ENCODE peak calls at places on chromosomes 7 and 10, in nine cellular contexts. One of them, this sample, is unnamed.

GRCh38 chr10:24849537-24850299 is 102.7 kb downstream of the PRTFDC1 start:
- DNase-seq in pancreas: no peak
- DNase-seq in cardiac muscle cell: no peak
- DNase-seq in body of pancreas: peak; percentile 12
- DNase-seq in PC-3: peak; percentile 82
- DNase-seq in IMR-90: no peak
- DNase-seq in psoas muscle: no peak
- DNase-seq in lower lobe of right lung: no peak
- DNase-seq in CD8-positive, alpha-beta T cell: no peak
- DNase-seq in this sample: no peak

GRCh38 chr7:7996568-7996967 is 28.0 kb downstream of the GLCCI1 start:
- DNase-seq in body of pancreas: no peak
- DNase-seq in cardiac muscle cell: no peak
- DNase-seq in psoas muscle: no peak
- DNase-seq in pancreas: no peak
- DNase-seq in PC-3: peak; percentile 95
- DNase-seq in lower lobe of right lung: no peak
- DNase-seq in CD8-positive, alpha-beta T cell: no peak
- DNase-seq in IMR-90: peak; percentile 30
- DNase-seq in this sample: peak; percentile 66

GRCh38 chr10:88493676-88494483 is 89.2 kb downstream of the RNLS start:
- DNase-seq in PC-3: no peak
- DNase-seq in pancreas: no peak
- DNase-seq in body of pancreas: no peak
- DNase-seq in lower lobe of right lung: no peak
- DNase-seq in CD8-positive, alpha-beta T cell: no peak
- DNase-seq in psoas muscle: no peak
- DNase-seq in cardiac muscle cell: no peak
- DNase-seq in IMR-90: peak; percentile 85
- DNase-seq in this sample: no peak

GRCh38 chr7:19648791-19649190 is 60.0 kb downstream of the POLR1F start:
- DNase-seq in body of pancreas: no peak
- DNase-seq in CD8-positive, alpha-beta T cell: no peak
- DNase-seq in psoas muscle: no peak
- DNase-seq in cardiac muscle cell: peak; percentile 2
- DNase-seq in PC-3: no peak
- DNase-seq in IMR-90: no peak
- DNase-seq in pancreas: no peak
- DNase-seq in lower lobe of right lung: no peak
- DNase-seq in this sample: no peak

GRCh38 chr7:26398436-26399308 is 107.0 kb downstream of the SNX10 start:
- DNase-seq in psoas muscle: peak; percentile 73
- DNase-seq in IMR-90: peak; percentile 18
- DNase-seq in pancreas: peak; percentile 82
- DNase-seq in CD8-positive, alpha-beta T cell: no peak
- DNase-seq in body of pancreas: peak; percentile 76
- DNase-seq in cardiac muscle cell: peak; percentile 88
- DNase-seq in lower lobe of right lung: peak; percentile 88
- DNase-seq in PC-3: peak; percentile 70
- DNase-seq in this sample: peak; percentile 41

GRCh38 chr7:26348234-26348851 is 56.7 kb downstream of the SNX10 start:
- DNase-seq in cardiac muscle cell: no peak
- DNase-seq in CD8-positive, alpha-beta T cell: no peak
- DNase-seq in psoas muscle: no peak
- DNase-seq in body of pancreas: peak; percentile 80
- DNase-seq in IMR-90: no peak
- DNase-seq in lower lobe of right lung: no peak
- DNase-seq in pancreas: no peak
- DNase-seq in PC-3: no peak
- DNase-seq in this sample: no peak

GRCh38 chr10:93598157-93598556 is 2.9 kb downstream of the RBP4 start:
- DNase-seq in lower lobe of right lung: no peak
- DNase-seq in CD8-positive, alpha-beta T cell: no peak
- DNase-seq in cardiac muscle cell: no peak
- DNase-seq in pancreas: no peak
- DNase-seq in psoas muscle: no peak
- DNase-seq in PC-3: no peak
- DNase-seq in body of pancreas: no peak
- DNase-seq in IMR-90: no peak
- DNase-seq in this sample: no peak

GRCh38 chr7:100090527-100091410 is 2.0 kb downstream of the COPS6 start:
- DNase-seq in lower lobe of right lung: no peak
- DNase-seq in PC-3: peak; percentile 24
- DNase-seq in body of pancreas: no peak
- DNase-seq in IMR-90: no peak
- DNase-seq in psoas muscle: no peak
- DNase-seq in CD8-positive, alpha-beta T cell: no peak
- DNase-seq in pancreas: no peak
- DNase-seq in cardiac muscle cell: no peak
- DNase-seq in this sample: no peak

GRCh38 chr10:8063935-8064334 is 9.4 kb downstream of the GATA3 start:
- DNase-seq in pancreas: no peak
- DNase-seq in lower lobe of right lung: no peak
- DNase-seq in psoas muscle: no peak
- DNase-seq in cardiac muscle cell: no peak
- DNase-seq in body of pancreas: no peak
- DNase-seq in PC-3: no peak
- DNase-seq in CD8-positive, alpha-beta T cell: no peak
- DNase-seq in IMR-90: no peak
- DNase-seq in this sample: no peak

GRCh38 chr10:8064436-8064835 is 9.9 kb downstream of the GATA3 start:
- DNase-seq in cardiac muscle cell: no peak
- DNase-seq in psoas muscle: no peak
- DNase-seq in IMR-90: no peak
- DNase-seq in body of pancreas: no peak
- DNase-seq in lower lobe of right lung: no peak
- DNase-seq in PC-3: no peak
- DNase-seq in pancreas: no peak
- DNase-seq in CD8-positive, alpha-beta T cell: no peak
- DNase-seq in this sample: no peak

GRCh38 chr10:8065651-8066050 is 11.2 kb downstream of the GATA3 start:
- DNase-seq in CD8-positive, alpha-beta T cell: no peak
- DNase-seq in PC-3: no peak
- DNase-seq in psoas muscle: no peak
- DNase-seq in pancreas: no peak
- DNase-seq in lower lobe of right lung: no peak
- DNase-seq in IMR-90: no peak
- DNase-seq in body of pancreas: no peak
- DNase-seq in cardiac muscle cell: no peak
- DNase-seq in this sample: no peak

GRCh38 chr10:8061274-8062211 is 7.1 kb downstream of the GATA3 start:
- DNase-seq in CD8-positive, alpha-beta T cell: peak; percentile 44
- DNase-seq in PC-3: no peak
- DNase-seq in psoas muscle: no peak
- DNase-seq in pancreas: no peak
- DNase-seq in lower lobe of right lung: no peak
- DNase-seq in IMR-90: no peak
- DNase-seq in cardiac muscle cell: peak; percentile 78
- DNase-seq in body of pancreas: no peak
- DNase-seq in this sample: no peak

DNA sequence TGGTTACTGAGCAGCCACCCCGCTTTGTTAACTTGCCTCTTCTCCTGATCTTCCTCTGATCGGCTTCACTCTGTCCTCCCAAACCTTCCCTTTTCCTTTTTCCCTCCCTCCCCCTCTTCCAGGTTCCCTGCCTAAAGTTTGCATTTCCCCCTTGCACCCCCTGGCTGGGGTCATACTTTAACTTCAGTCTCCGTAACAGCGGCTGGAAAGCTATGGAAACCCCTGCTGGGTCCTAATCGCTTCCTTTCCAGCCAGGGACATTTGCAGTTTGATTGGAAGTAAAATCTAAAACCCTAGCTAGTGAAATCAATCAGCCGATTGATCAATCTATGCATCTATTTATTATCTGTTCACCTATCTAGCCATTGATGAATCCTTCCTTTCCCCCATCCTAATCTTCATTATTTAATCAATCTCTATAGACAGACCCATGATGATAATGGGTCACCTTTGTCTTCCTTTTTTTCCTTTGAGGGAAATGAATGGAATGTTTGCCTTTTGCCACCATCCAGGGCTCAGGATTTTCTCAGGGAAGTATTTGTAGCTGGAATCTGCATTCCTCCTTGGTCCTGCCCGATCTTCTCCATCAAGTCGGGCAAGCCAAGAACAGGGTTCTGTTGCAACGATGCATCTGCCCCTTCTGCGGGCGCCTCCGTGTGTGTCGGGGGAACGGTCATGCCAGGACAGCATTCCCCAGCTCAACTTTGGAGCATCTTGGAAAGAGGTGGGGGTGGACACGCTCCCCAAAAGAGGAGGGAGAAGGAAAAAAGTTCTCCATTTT is 8.8 kb downstream of the GATA3 start:
- DNase-seq in body of pancreas: no peak
- DNase-seq in lower lobe of right lung: no peak
- DNase-seq in CD8-positive, alpha-beta T cell: no peak
- DNase-seq in psoas muscle: no peak
- DNase-seq in IMR-90: no peak
- DNase-seq in PC-3: no peak
- DNase-seq in pancreas: no peak
- DNase-seq in cardiac muscle cell: no peak
- DNase-seq in this sample: no peak
- H3K36me3 ChIP-seq in body of pancreas: no peaks in the 10 kb centered on the region
- H3K36me3 ChIP-seq in lower lobe of right lung: no peaks in the 10 kb centered on the region
- H3K36me3 ChIP-seq in CD8-positive, alpha-beta T cell: peaks cover 33% of the 10 kb centered on the region
- H3K36me3 ChIP-seq in psoas muscle: no peaks in the 10 kb centered on the region
- H3K36me3 ChIP-seq in IMR-90: no peaks in the 10 kb centered on the region
- H3K36me3 ChIP-seq in PC-3: no peaks in the 10 kb centered on the region
- H3K36me3 ChIP-seq in pancreas: no peaks in the 10 kb centered on the region
- H3K36me3 ChIP-seq in cardiac muscle cell: no peaks in the 10 kb centered on the region
- H3K36me3 ChIP-seq in this sample: peaks cover 4% of the 10 kb centered on the region

GRCh38 chr7:94216944-94217461 is 177.7 kb upstream of the COL1A2 start:
- DNase-seq in cardiac muscle cell: no peak
- DNase-seq in lower lobe of right lung: no peak
- DNase-seq in PC-3: no peak
- DNase-seq in pancreas: no peak
- DNase-seq in IMR-90: peak; percentile 31
- DNase-seq in body of pancreas: no peak
- DNase-seq in psoas muscle: no peak
- DNase-seq in CD8-positive, alpha-beta T cell: no peak
- DNase-seq in this sample: no peak
- H3K36me3 ChIP-seq in cardiac muscle cell: no peaks in the 10 kb centered on the region
- H3K36me3 ChIP-seq in lower lobe of right lung: no peaks in the 10 kb centered on the region
- H3K36me3 ChIP-seq in PC-3: no peaks in the 10 kb centered on the region
- H3K36me3 ChIP-seq in pancreas: no peaks in the 10 kb centered on the region
- H3K36me3 ChIP-seq in IMR-90: no peaks in the 10 kb centered on the region
- H3K36me3 ChIP-seq in body of pancreas: no peaks in the 10 kb centered on the region
- H3K36me3 ChIP-seq in psoas muscle: no peaks in the 10 kb centered on the region
- H3K36me3 ChIP-seq in CD8-positive, alpha-beta T cell: no peaks in the 10 kb centered on the region
- H3K36me3 ChIP-seq in this sample: no peaks in the 10 kb centered on the region

GRCh38 chr7:2209961-2210323 is 22.8 kb downstream of the MAD1L1 start:
- DNase-seq in pancreas: no peak
- DNase-seq in cardiac muscle cell: no peak
- DNase-seq in body of pancreas: no peak
- DNase-seq in psoas muscle: no peak
- DNase-seq in CD8-positive, alpha-beta T cell: no peak
- DNase-seq in IMR-90: no peak
- DNase-seq in lower lobe of right lung: no peak
- DNase-seq in PC-3: no peak
- DNase-seq in this sample: no peak

GRCh38 chr7:2210551-2211258 is 22.0 kb downstream of the MAD1L1 start:
- DNase-seq in IMR-90: no peak
- DNase-seq in PC-3: no peak
- DNase-seq in body of pancreas: no peak
- DNase-seq in pancreas: peak; percentile 45
- DNase-seq in cardiac muscle cell: no peak
- DNase-seq in CD8-positive, alpha-beta T cell: no peak
- DNase-seq in lower lobe of right lung: peak; percentile 36
- DNase-seq in psoas muscle: no peak
- DNase-seq in this sample: no peak

GRCh38 chr7:2211259-2211575 is 21.5 kb downstream of the MAD1L1 start:
- DNase-seq in CD8-positive, alpha-beta T cell: no peak
- DNase-seq in PC-3: no peak
- DNase-seq in pancreas: no peak
- DNase-seq in psoas muscle: no peak
- DNase-seq in lower lobe of right lung: peak; percentile 19
- DNase-seq in IMR-90: no peak
- DNase-seq in body of pancreas: no peak
- DNase-seq in cardiac muscle cell: no peak
- DNase-seq in this sample: no peak

GRCh38 chr7:2208712-2209111 is 24.0 kb downstream of the MAD1L1 start:
- DNase-seq in IMR-90: no peak
- DNase-seq in body of pancreas: no peak
- DNase-seq in CD8-positive, alpha-beta T cell: no peak
- DNase-seq in psoas muscle: no peak
- DNase-seq in cardiac muscle cell: no peak
- DNase-seq in pancreas: peak; percentile 36
- DNase-seq in PC-3: no peak
- DNase-seq in lower lobe of right lung: peak; percentile 41
- DNase-seq in this sample: no peak

DNA sequence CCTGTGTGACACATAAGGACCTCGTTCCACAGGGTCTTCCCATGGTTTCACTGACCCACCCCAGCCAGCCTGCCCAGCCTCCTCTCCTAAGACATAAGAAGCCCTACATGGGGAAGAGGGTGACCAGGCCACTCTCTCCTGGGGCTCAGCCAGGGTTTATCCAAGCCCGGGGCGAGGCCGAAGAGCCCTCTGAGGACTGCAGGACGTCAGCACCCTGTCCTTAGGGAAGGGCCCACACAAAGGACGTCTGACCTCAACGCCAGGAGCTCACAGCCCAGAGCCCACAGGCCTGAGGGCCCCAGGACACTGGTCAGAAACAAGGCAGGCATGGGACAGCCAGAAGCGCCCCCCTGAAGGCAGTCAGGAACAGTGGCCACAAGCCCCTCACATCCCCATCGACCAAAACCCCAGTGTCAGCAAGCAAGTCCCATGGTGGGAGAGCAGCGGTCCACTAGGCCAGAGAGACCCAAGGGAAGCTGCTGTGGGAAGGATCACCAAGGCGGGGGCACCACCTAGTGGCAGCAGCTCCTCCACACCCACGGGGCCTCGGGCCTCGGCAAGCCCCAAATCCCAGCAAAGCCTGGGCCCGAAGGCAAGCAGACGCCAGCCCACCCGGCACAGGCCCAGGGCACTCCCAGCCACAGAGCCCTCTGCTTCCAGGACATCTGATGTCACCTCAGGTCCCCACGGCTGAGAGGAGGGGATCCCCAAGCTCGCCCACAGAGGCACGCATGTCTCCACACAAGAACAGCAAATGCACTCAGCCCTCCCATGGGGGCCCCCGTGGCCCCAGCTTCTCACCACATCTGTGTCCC is 23.4 kb downstream of the MAD1L1 start:
- DNase-seq in lower lobe of right lung: peak; percentile 72
- DNase-seq in pancreas: peak; percentile 71
- DNase-seq in PC-3: peak; percentile 31
- DNase-seq in body of pancreas: peak; percentile 63
- DNase-seq in CD8-positive, alpha-beta T cell: peak; percentile 22
- DNase-seq in IMR-90: peak; percentile 68
- DNase-seq in cardiac muscle cell: peak; percentile 87
- DNase-seq in psoas muscle: peak; percentile 75
- DNase-seq in this sample: peak; percentile 72
- H3K36me3 ChIP-seq in lower lobe of right lung: peaks cover 51% of the 10 kb centered on the region
- H3K36me3 ChIP-seq in pancreas: peaks cover 8% of the 10 kb centered on the region
- H3K36me3 ChIP-seq in PC-3: peaks cover 21% of the 10 kb centered on the region
- H3K36me3 ChIP-seq in body of pancreas: peaks cover 3% of the 10 kb centered on the region
- H3K36me3 ChIP-seq in CD8-positive, alpha-beta T cell: peaks cover 8% of the 10 kb centered on the region
- H3K36me3 ChIP-seq in IMR-90: peaks cover 35% of the 10 kb centered on the region
- H3K36me3 ChIP-seq in cardiac muscle cell: peaks cover 3% of the 10 kb centered on the region
- H3K36me3 ChIP-seq in psoas muscle: no peaks in the 10 kb centered on the region
- H3K36me3 ChIP-seq in this sample: peaks cover 9% of the 10 kb centered on the region

DNA sequence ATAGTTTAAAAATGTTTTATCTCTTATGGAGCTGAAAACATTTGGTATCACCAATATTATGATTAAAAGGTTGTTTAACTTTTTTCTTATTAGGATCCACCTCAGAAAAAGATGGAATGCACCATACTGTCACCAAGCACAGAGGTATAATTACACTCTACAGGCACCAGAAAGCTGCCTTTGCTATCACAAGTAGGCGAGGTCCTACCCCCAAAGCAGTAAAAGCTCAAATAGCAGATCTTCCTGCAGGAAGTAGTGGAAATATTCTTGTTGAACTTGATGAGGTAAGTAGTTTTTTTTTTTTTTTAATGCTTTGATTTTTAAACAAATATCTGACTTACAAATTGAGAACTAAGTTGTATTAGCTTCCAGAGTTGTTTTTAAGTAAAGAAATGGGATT is 68.5 kb downstream of the BTAF1 start:
- DNase-seq in cardiac muscle cell: no peak
- DNase-seq in IMR-90: no peak
- DNase-seq in CD8-positive, alpha-beta T cell: no peak
- DNase-seq in lower lobe of right lung: no peak
- DNase-seq in psoas muscle: no peak
- DNase-seq in PC-3: no peak
- DNase-seq in pancreas: no peak
- DNase-seq in body of pancreas: no peak
- DNase-seq in this sample: no peak
- H3K36me3 ChIP-seq in cardiac muscle cell: peaks cover 49% of the 10 kb centered on the region
- H3K36me3 ChIP-seq in IMR-90: peaks cover 26% of the 10 kb centered on the region
- H3K36me3 ChIP-seq in CD8-positive, alpha-beta T cell: peaks cover 13% of the 10 kb centered on the region
- H3K36me3 ChIP-seq in lower lobe of right lung: peaks cover 83% of the 10 kb centered on the region
- H3K36me3 ChIP-seq in psoas muscle: peaks cover 7% of the 10 kb centered on the region
- H3K36me3 ChIP-seq in PC-3: peaks cover 16% of the 10 kb centered on the region
- H3K36me3 ChIP-seq in pancreas: peaks cover 27% of the 10 kb centered on the region
- H3K36me3 ChIP-seq in body of pancreas: peaks cover 21% of the 10 kb centered on the region
- H3K36me3 ChIP-seq in this sample: peaks cover 2% of the 10 kb centered on the region